ENCODE peak calls at places on chromosomes 6 and 20, in nine cellular contexts. N is endothelial cell of umbilical vein, A is bronchial epithelial cell, S is tibial artery, K is dorsolateral prefrontal cortex, D is Caco-2, J is ureter, X is NCI-H774, U is T-helper 17 cell. T is an unnamed sample.

GRCh38 chr6:163965426-163966348 is 551.2 kb downstream of the QKI start:
- DNase-seq in N (peak; percentile 77), A (no peak), S (no peak), K (no peak), D (no peak), J (no peak), X (no peak), U (no peak), T (no peak)

GRCh38 chr20:11935212-11935611 is 17.5 kb downstream of the BTBD3 start:
- DNase-seq in N (no peak), A (no peak), S (no peak), K (no peak), D (no peak), J (no peak), X (no peak), U (no peak), T (no peak)

GRCh38 chr6:96016781-96017180 is 1.0 kb downstream of the FUT9 start:
- DNase-seq in N (no peak), A (no peak), S (no peak), K (no peak), D (no peak), J (no peak), X (no peak), U (no peak), T (no peak)

GRCh38 chr6:13294499-13295069 is 33.8 kb downstream of the TBC1D7 start:
- DNase-seq in N (no peak), A (no peak), S (no peak), K (no peak), D (no peak), J (peak; percentile 13), X (no peak), U (no peak), T (no peak)

GRCh38 chr6:111338843-111339242 is 144.2 kb downstream of the REV3L start:
- DNase-seq in N (no peak), A (no peak), S (no peak), K (no peak), D (no peak), J (no peak), X (no peak), U (no peak), T (no peak)

GRCh38 chr6:29777319-29777718 is 50.3 kb upstream of the HLA-G start:
- DNase-seq in N (no peak), A (peak; percentile 16), S (no peak), K (no peak), D (no peak), J (no peak), X (no peak), U (no peak), T (no peak)

GRCh38 chr20:51554538-51555165 is 12.1 kb upstream of the NFATC2 start:
- DNase-seq in N (peak; percentile 75), A (peak; percentile 47), S (no peak), K (no peak), D (no peak), J (no peak), X (no peak), U (no peak), T (no peak)

GRCh38 chr20:47379433-47380150 is 23.1 kb upstream of the ZMYND8 start:
- DNase-seq in N (no peak), A (no peak), S (no peak), K (no peak), D (no peak), J (no peak), X (no peak), U (no peak), T (no peak)

GRCh38 chr6:40912158-40912946 is 126.7 kb downstream of the UNC5CL start:
- DNase-seq in N (peak; percentile 34), A (peak; percentile 91), S (no peak), K (no peak), D (peak; percentile 51), J (peak; percentile 61), X (peak; percentile 83), U (no peak), T (no peak)

GRCh38 chr6:132736239-132736638 is 21.5 kb downstream of the VNN2 start:
- DNase-seq in N (no peak), A (peak; percentile 91), S (no peak), K (no peak), D (no peak), J (no peak), X (no peak), U (no peak), T (no peak)

GRCh38 chr6:52304917-52305316 is 20.4 kb upstream of the MCM3 start:
- DNase-seq in N (no peak), A (no peak), S (no peak), K (no peak), D (no peak), J (no peak), X (no peak), U (no peak), T (no peak)

GRCh38 chr6:97085772-97086171 is 161.2 kb downstream of the KLHL32 start:
- DNase-seq in N (no peak), A (no peak), S (no peak), K (no peak), D (no peak), J (no peak), X (no peak), U (no peak), T (no peak)

GRCh38 chr6:16130932-16131387 is 2.1 kb downstream of the MYLIP start:
- DNase-seq in N (peak; percentile 88), A (peak; percentile 69), S (peak; percentile 70), K (no peak), D (peak; percentile 34), J (no peak), X (no peak), U (no peak), T (no peak)

GRCh38 chr6:94213176-94213575 is 793.8 kb upstream of the EPHA7 start:
- DNase-seq in N (no peak), A (no peak), S (no peak), K (no peak), D (no peak), J (no peak), X (peak; percentile 61), U (no peak), T (no peak)

T was measured in activated B cell treated with CpG ODN at 0.5 μM for 24 hours.